ENCODE peak calls at places on chromosomes 5 and 9, in six cellular contexts. F, X, P, W, Z and L are unnamed samples.

GRCh38 chr5:136686192-136686872 is 321.0 kb upstream of the TRPC7 start:
- ATAC-seq in Z (peak), F (peak), W (peak), P (peak), X (no peak), L (no peak)

GRCh38 chr9:92146610-92147009 is 31.4 kb upstream of the SPTLC1 start:
- ATAC-seq in W (peak), F (no peak), X (no peak), Z (no peak), P (peak), L (peak)

GRCh38 chr5:160479926-160480325 is 58.3 kb downstream of the PTTG1 start:
- ATAC-seq in P (no peak), X (no peak), Z (peak), F (no peak), W (no peak), L (no peak)

GRCh38 chr9:83274787-83275186 is 211.8 kb upstream of the RASEF start:
- ATAC-seq in Z (no peak), F (no peak), X (no peak), P (no peak), W (no peak), L (no peak)

GRCh38 chr5:73709536-73710129 is 83.6 kb downstream of the ARHGEF28 start:
- ATAC-seq in F (no peak), Z (peak), P (no peak), X (no peak), W (no peak), L (no peak)

GRCh38 chr9:101034222-101034621 is 5.7 kb downstream of the PLPPR1 start:
- ATAC-seq in W (peak), X (no peak), P (no peak), F (no peak), Z (no peak), L (no peak)

GRCh38 chr9:227882-228281 is 13.2 kb downstream of the DOCK8 start:
- ATAC-seq in Z (no peak), X (no peak), P (no peak), F (no peak), W (no peak), L (no peak)

GRCh38 chr5:91373600-91373999 is 9.5 kb downstream of the ARRDC3 start:
- ATAC-seq in X (no peak), W (no peak), P (no peak), Z (no peak), F (no peak), L (no peak)

GRCh38 chr5:150206076-150206779 is 16.4 kb downstream of the SLC6A7 start:
- ATAC-seq in X (no peak), P (no peak), W (no peak), Z (no peak), F (no peak), L (no peak)

GRCh38 chr5:173711466-173711865 is 95.0 kb upstream of the BOD1 start:
- ATAC-seq in P (no peak), X (no peak), F (no peak), Z (no peak), W (no peak), L (no peak)

GRCh38 chr9:122151267-122151828 is 8.2 kb downstream of the NDUFA8 start:
- ATAC-seq in X (no peak), W (no peak), P (peak), F (peak), Z (no peak), L (peak)

GRCh38 chr5:119420173-119420572 is 32.1 kb upstream of the HSD17B4 start:
- ATAC-seq in P (no peak), X (no peak), W (no peak), F (no peak), Z (peak), L (no peak)

GRCh38 chr5:59893436-59894227 is at the start of gene PDE4D:
- ATAC-seq in X (no peak), Z (peak), P (peak), W (peak), F (no peak), L (peak)

GRCh38 chr5:179270581-179271300 is 74.5 kb downstream of the ADAMTS2 start:
- ATAC-seq in F (no peak), Z (no peak), W (no peak), X (no peak), P (no peak), L (peak)

GRCh38 chr5:95617057-95617456 is 2.8 kb upstream of the GPR150 start:
- ATAC-seq in F (no peak), W (no peak), X (no peak), P (no peak), Z (peak), L (no peak)

GRCh38 chr9:109286981-109287380 is 33.9 kb downstream of the EPB41L4B start:
- ATAC-seq in X (no peak), P (no peak), Z (no peak), W (no peak), F (no peak), L (no peak)

GRCh38 chr5:24644757-24645156 is at the start of gene CDH10:
- ATAC-seq in Z (peak), W (peak), F (peak), P (peak), X (no peak), L (no peak)

GRCh38 chr9:111945216-111945615 is 48.6 kb downstream of the UGCG start:
- ATAC-seq in F (no peak), W (no peak), P (no peak), X (peak), Z (no peak), L (no peak)

GRCh38 chr5:73266309-73266708 is 93.3 kb downstream of the TMEM174 start:
- ATAC-seq in P (no peak), X (no peak), F (no peak), Z (no peak), W (peak), L (no peak)

GRCh38 chr5:140075371-140075770 is 32.3 kb upstream of the NRG2 start:
- ATAC-seq in P (peak), X (no peak), W (no peak), Z (no peak), F (no peak), L (no peak)

GRCh38 chr5:111953351-111954127 is 196.5 kb upstream of the NREP start:
- ATAC-seq in Z (no peak), W (no peak), X (no peak), P (no peak), F (no peak), L (no peak)

GRCh38 chr9:114226289-114227055 is 71.1 kb downstream of the COL27A1 start:
- ATAC-seq in W (no peak), P (no peak), Z (no peak), F (no peak), X (no peak), L (no peak)

GRCh38 chr9:114224247-114224610 is 68.9 kb downstream of the COL27A1 start:
- ATAC-seq in X (no peak), Z (peak), F (peak), W (peak), P (peak), L (no peak)

GRCh38 chr9:114227288-114228033 is 72.1 kb downstream of the COL27A1 start:
- ATAC-seq in X (no peak), F (no peak), W (no peak), P (no peak), Z (no peak), L (no peak)

GRCh38 chr9:114223564-114224246 is 68.4 kb downstream of the COL27A1 start:
- ATAC-seq in X (no peak), Z (peak), W (no peak), F (peak), P (peak), L (no peak)

DNA sequence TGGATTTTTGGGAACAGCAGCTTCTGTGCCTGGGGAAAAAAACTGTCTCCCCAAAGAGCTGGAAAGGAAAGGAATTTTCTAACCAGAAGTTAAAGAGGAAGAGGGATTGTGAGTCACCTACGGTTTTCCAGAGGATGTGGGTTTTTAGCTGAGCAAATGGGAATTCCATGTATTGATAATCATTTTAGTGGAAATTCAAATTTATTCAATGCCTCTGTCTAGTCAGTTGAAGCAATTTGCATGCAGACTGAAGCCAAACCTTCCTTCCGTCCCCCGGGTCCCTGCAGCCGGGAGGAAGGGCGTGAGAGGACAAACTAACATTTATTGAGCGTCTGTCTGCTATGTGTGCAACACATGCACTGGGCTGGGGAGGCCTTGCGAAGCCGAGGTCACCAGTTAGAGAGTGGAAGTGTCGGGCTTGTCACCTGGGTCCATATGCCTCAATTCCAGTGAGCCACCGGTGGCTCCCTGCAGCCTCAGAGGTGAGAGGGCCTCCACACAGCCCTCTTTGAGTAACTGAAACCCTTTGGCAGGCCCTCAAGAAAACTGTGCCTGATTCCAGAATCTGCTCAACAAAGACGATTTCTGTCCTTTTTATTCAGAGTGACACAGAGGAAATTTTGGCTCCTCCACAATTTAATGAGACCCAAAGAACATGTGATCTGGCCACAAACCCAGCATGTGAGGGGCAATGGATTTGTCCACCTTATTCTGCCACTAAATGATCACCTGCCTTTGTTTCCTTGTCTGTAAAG is 70.4 kb downstream of the COL27A1 start:
- ATAC-seq in F (no peak), W (no peak), P (no peak), Z (no peak), X (no peak), L (no peak)
- H3K27ac ChIP-seq in F (no peak), W (peak), P (peak), Z (no peak), X (no peak), L (no peak)

DNA sequence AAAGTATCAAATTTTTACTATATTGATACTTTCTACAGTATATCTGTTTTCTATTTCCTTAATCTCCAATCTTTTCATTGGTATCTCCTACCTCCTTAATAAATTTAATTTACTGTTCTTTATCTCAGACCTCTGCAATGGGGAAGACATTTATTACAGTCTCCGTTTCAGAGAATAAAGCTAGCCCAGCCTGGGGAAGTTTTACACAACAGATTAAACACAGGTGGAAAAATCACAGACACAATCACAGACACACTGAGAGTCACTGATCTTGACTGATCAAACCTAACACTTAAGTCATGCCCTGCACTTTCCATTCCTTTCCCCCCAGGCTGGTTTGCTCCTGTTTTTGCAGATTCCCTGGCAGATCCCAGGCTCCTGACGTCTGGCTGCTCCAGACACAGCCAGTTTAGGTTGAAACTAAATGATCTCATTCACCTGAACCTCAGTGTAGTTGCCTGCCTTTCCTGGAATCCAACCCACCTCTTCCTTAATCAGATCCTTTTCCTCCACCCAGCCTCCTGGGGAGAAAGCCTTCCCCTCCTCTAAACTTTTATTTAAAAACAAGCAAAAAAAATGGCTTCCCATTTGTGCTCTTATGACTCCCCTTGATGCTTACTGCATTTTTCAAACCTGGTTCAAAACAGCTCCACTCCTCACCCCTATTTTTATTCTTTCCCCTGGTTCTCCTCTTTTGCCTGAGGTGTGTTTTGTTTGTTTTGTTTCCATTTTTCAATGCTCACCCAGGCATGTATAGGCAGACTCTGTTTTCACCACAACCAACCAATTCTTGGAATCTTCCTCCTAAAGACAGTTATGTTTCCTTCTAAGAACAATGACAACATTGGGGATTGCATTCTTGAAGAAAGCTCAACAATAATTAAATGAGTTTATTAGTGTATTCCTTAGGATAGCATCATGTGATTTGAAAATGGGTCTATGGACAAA is 29.5 kb upstream of the OSMR start:
- ATAC-seq in W (peak), P (no peak), F (no peak), Z (peak), X (no peak), L (no peak)
- H3K27ac ChIP-seq in W (no peak), P (no peak), F (no peak), Z (peak), X (no peak), L (no peak)

GRCh38 chr9:132554755-132555154 is 27.7 kb upstream of the BARHL1 start:
- ATAC-seq in F (no peak), Z (no peak), X (no peak), P (no peak), W (no peak), L (no peak)
- H3K27ac ChIP-seq in F (no peak), Z (no peak), X (no peak), P (no peak), W (no peak), L (no peak)

GRCh38 chr9:94911211-94911610 is 184.7 kb downstream of the AOPEP start:
- ATAC-seq in X (no peak), W (no peak), F (no peak), P (no peak), Z (no peak), L (no peak)

GRCh38 chr9:94911986-94912635 is 185.6 kb downstream of the AOPEP start:
- ATAC-seq in P (no peak), Z (no peak), F (no peak), W (no peak), X (no peak), L (no peak)

GRCh38 chr9:94913550-94913949 is 187.1 kb downstream of the AOPEP start:
- ATAC-seq in F (no peak), X (no peak), P (no peak), Z (no peak), W (peak), L (no peak)

GRCh38 chr9:94909965-94910730 is 183.6 kb downstream of the AOPEP start:
- ATAC-seq in W (no peak), F (no peak), X (no peak), P (no peak), Z (no peak), L (no peak)

DNA sequence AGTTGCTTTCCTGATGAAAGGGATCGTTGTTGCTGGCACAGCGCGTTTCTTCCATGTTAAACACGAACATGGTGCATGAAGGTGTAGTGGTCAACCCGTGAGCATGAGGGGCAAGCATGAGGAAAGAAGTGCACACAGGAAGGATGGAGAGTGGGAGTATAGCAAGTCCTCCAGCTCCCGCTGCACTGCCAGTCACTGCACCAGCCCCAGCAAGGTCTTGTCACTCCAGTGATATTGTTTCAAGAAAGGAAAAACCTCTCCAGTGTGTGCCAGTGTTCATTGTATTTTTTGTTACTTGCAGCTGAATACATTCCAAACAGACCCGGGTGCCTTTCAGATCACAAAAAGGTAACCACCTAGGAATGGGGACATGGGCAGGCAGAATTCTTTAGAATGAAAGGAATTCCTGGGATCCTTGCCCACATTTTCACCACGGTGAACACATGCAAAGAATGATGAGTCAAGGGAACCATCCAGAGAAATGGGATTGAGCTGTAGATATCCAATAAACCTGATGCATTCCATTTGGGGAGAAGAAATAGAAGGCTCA is 186.3 kb downstream of the AOPEP start:
- ATAC-seq in F (peak), Z (peak), X (no peak), W (peak), P (peak), L (no peak)
- H3K27ac ChIP-seq in F (no peak), Z (no peak), X (no peak), W (peak), P (peak), L (no peak)

DNA sequence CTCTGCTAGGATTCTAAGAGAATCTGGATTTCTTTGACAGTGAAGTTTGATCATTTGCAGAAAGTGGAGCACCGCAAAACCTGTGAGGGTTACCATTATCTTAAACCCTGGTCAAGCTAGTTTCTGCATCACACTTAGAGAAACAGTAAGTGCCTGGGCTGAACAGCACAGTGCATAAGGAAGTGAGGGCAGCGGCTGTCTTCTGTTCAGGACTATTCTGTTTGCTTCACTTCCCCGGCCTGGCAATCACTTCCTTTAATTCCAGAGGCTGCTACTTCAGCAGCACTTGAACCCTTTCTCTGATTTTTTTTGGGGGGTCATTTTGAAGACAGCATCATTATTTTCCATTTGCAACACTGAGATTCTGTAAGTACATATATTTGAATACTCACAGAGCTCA is 32.0 kb downstream of the SEMA6A start:
- ATAC-seq in Z (no peak), W (no peak), F (no peak), X (no peak), P (no peak), L (no peak)
- H3K27ac ChIP-seq in Z (no peak), W (no peak), F (no peak), X (no peak), P (no peak), L (no peak)